ENCODE peak calls at places on chromosomes 6 and 20, in seven cellular contexts. C is skeletal muscle cell, V is cortex of kidney, A is progenitor cell of endocrine pancreas, J is NCI-H748 treated with DMSO at 0.1 percent for 48 hours, F is RWPE1, B is kidney tubule cell. S is an unnamed sample.

GRCh38 chr6:144343736-144344428 is 58.7 kb downstream of the UTRN start:
- DNase-seq in B (no peak), A (no peak), V (no peak), J (no peak), C (no peak), F (no peak), S (no peak)

GRCh38 chr6:336159-337114 is 44.1 kb downstream of the DUSP22 start:
- DNase-seq in B (no peak), A (no peak), J (no peak), V (no peak), C (no peak), F (no peak), S (no peak)

GRCh38 chr6:51213806-51214205 is 395.1 kb downstream of the TFAP2B start:
- DNase-seq in B (no peak), C (no peak), J (no peak), A (no peak), V (no peak), F (no peak), S (no peak)

GRCh38 chr6:77474286-77474956 is 11.1 kb upstream of the HTR1B start:
- DNase-seq in V (no peak), A (no peak), J (no peak), F (no peak), C (no peak), B (no peak), S (no peak)

GRCh38 chr20:54320148-54320607 is 112.3 kb downstream of the PFDN4 start:
- DNase-seq in F (no peak), C (no peak), V (no peak), J (no peak), A (no peak), B (no peak), S (peak; percentile 35)

GRCh38 chr6:154370545-154370944 is 13.9 kb upstream of the IPCEF1 start:
- DNase-seq in A (no peak), F (peak; percentile 15), B (peak; percentile 45), J (no peak), V (no peak), C (no peak), S (peak; percentile 30)

GRCh38 chr20:10131612-10132345 is 86.9 kb upstream of the SNAP25 start:
- DNase-seq in V (no peak), B (peak; percentile 19), C (peak; percentile 49), F (no peak), J (peak; percentile 56), A (no peak), S (peak; percentile 24)

GRCh38 chr6:7723041-7723447 is 2.9 kb upstream of the BMP6 start:
- DNase-seq in J (peak; percentile 77), V (no peak), F (peak; percentile 46), C (no peak), B (peak; percentile 83), A (peak; percentile 62), S (peak; percentile 70)

GRCh38 chr6:139187489-139187888 is 52.6 kb downstream of the HECA start:
- DNase-seq in C (no peak), V (no peak), J (no peak), B (no peak), A (no peak), F (no peak), S (no peak)

GRCh38 chr6:37168809-37169457 is 1.0 kb upstream of the PIM1 start:
- DNase-seq in B (peak; percentile 66), V (no peak), A (no peak), F (peak; percentile 73), C (no peak), J (peak; percentile 53), S (peak; percentile 58)

GRCh38 chr6:37794825-37795224 is 24.7 kb upstream of the ZFAND3 start:
- DNase-seq in A (no peak), J (no peak), B (peak; percentile 68), F (no peak), V (no peak), C (no peak), S (no peak)

GRCh38 chr6:6614096-6614964 is 25.8 kb downstream of the LY86 start:
- DNase-seq in A (no peak), B (no peak), F (no peak), J (no peak), C (no peak), V (no peak), S (no peak)

GRCh38 chr6:139129284-139129683 is 5.6 kb upstream of the HECA start:
- DNase-seq in B (peak; percentile 27), C (peak; percentile 72), V (no peak), J (no peak), F (no peak), A (no peak), S (no peak)

S was measured in A172.